ENCODE peak calls at places on chromosome 2, in four cellular contexts. D, B, I and S are unnamed samples.

GRCh38 chr2:126796931-126797621 is 101.6 kb upstream of the TEX51 start:
- DNase-seq in D (no peak), B (no peak), I (no peak), S (no peak)

GRCh38 chr2:177429688-177430325 is 37.2 kb downstream of the AGPS start:
- DNase-seq in D (no peak), B (no peak), I (no peak), S (no peak)

GRCh38 chr2:69082430-69082997 is 69.5 kb downstream of the ANTXR1 start:
- DNase-seq in D (no peak), B (peak), I (peak), S (no peak)

GRCh38 chr2:216692636-216693413 is 2.5 kb downstream of the IGFBP5 start:
- DNase-seq in D (no peak), B (peak), I (peak), S (peak)

GRCh38 chr2:88067189-88067588 is 436 bp upstream of the SMYD1 start:
- DNase-seq in D (no peak), B (no peak), I (no peak), S (no peak)

GRCh38 chr2:168156661-168157060 is 90.7 kb downstream of the STK39 start:
- DNase-seq in D (no peak), B (no peak), I (no peak), S (peak)

GRCh38 chr2:114222331-114222730 is 220.1 kb upstream of the DPP10 start:
- DNase-seq in D (no peak), B (no peak), I (no peak), S (no peak)

GRCh38 chr2:173427887-173428683 is 73.4 kb downstream of the CDCA7 start:
- DNase-seq in D (no peak), B (no peak), I (no peak), S (peak)

GRCh38 chr2:239328306-239329191 is 72.3 kb downstream of the HDAC4 start:
- DNase-seq in D (no peak), B (peak), I (peak), S (no peak)

GRCh38 chr2:190932524-190932923 is 51.9 kb downstream of the GLS start:
- DNase-seq in D (no peak), B (no peak), I (no peak), S (no peak)

GRCh38 chr2:221389909-221390308 is 182.2 kb downstream of the EPHA4 start:
- DNase-seq in D (no peak), B (no peak), I (no peak), S (no peak)

GRCh38 chr2:19982268-19982667 is 7.6 kb downstream of the WDR35 start:
- DNase-seq in D (no peak), B (no peak), I (no peak), S (no peak)

GRCh38 chr2:11422901-11423435 is 43.0 kb downstream of the E2F6 start:
- DNase-seq in D (no peak), B (no peak), I (peak), S (no peak)

GRCh38 chr2:11824901-11825592 is 78.6 kb downstream of the LPIN1 start:
- DNase-seq in D (no peak), B (no peak), I (no peak), S (no peak)

GRCh38 chr2:102126660-102127059 is 15.9 kb upstream of the IL1R1 start:
- DNase-seq in D (no peak), B (no peak), I (no peak), S (no peak)

GRCh38 chr2:239381709-239382134 is 19.1 kb downstream of the HDAC4 start:
- DNase-seq in D (peak), B (no peak), I (no peak), S (no peak)

GRCh38 chr2:44926957-44927356 is 14.5 kb upstream of the SIX3 start:
- DNase-seq in D (no peak), B (no peak), I (no peak), S (no peak)

GRCh38 chr2:230824406-230824978 is 40.2 kb upstream of the ITM2C start:
- DNase-seq in D (peak), B (peak), I (peak), S (peak)

GRCh38 chr2:219541611-219542180 is 1.9 kb downstream of the CHPF start:
- DNase-seq in D (peak), B (peak), I (peak), S (peak)

GRCh38 chr2:9909106-9909505 is 42.4 kb upstream of the GRHL1 start:
- DNase-seq in D (no peak), B (no peak), I (no peak), S (no peak)

GRCh38 chr2:3192920-3193319 is 184.7 kb downstream of the EIPR1 start:
- DNase-seq in D (no peak), B (no peak), I (peak), S (no peak)

GRCh38 chr2:64594563-64594989 is 59.1 kb downstream of the SERTAD2 start:
- DNase-seq in D (no peak), B (no peak), I (no peak), S (no peak)

DNA sequence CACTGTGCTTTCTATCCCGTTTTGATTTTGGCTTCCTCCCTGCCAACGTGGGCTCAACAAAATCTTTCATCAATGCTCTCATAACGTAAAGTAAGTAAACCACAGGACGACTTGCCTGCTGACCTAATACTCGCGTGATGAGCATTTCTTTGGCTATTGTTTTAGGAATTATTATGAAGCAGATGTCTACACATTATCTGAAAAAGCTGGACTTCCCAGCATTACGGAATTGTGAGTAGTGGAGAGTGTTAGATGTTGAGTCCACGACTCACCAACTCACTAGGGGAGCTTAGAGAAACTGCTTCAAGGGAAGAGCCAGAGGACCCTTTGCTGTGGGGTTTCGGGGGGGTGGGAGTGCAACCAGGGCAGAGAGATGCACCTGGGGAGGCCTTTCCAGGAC is 21.9 kb downstream of the HJURP start:
- DNase-seq in D (no peak), B (no peak), I (no peak), S (no peak)
- TF ChIP-seq POLR2A in D (no peak), B (no peak), I (no peak), S (no peak)

GRCh38 chr2:73851274-73851673 is 22.5 kb downstream of the STAMBP start:
- DNase-seq in D (no peak), B (no peak), I (no peak), S (peak)
- TF ChIP-seq CTCF in D (peak), B (peak), I (no peak), S (peak)

GRCh38 chr2:86398500-86398899 is 42.7 kb upstream of the KDM3A start:
- DNase-seq in D (no peak), B (no peak), I (no peak), S (no peak)

GRCh38 chr2:86393521-86394490 is 47.4 kb upstream of the KDM3A start:
- DNase-seq in D (no peak), B (peak), I (peak), S (no peak)

GRCh38 chr2:86397989-86398388 is 43.2 kb upstream of the KDM3A start:
- DNase-seq in D (no peak), B (no peak), I (peak), S (no peak)

GRCh38 chr2:86398911-86399474 is 42.2 kb upstream of the KDM3A start:
- DNase-seq in D (no peak), B (no peak), I (no peak), S (peak)

GRCh38 chr2:86396304-86396785 is 44.8 kb upstream of the KDM3A start:
- DNase-seq in D (no peak), B (peak), I (peak), S (peak)
- H3K4me3 ChIP-seq in D (no peak), B (no peak), I (no peak), S (no peak)

GRCh38 chr2:208253518-208254117 is 1.3 kb downstream of the IDH1 start:
- DNase-seq in D (no peak), B (no peak), I (no peak), S (no peak)

GRCh38 chr2:208256192-208256782 is 1.4 kb upstream of the IDH1 start:
- DNase-seq in D (no peak), B (no peak), I (no peak), S (peak)

GRCh38 chr2:208254118-208254870 is 577 bp downstream of the IDH1 start:
- DNase-seq in D (peak), B (peak), I (peak), S (peak)

GRCh38 chr2:208255557-208256106 is 761 bp upstream of the IDH1 start:
- DNase-seq in D (no peak), B (no peak), I (no peak), S (no peak)

GRCh38 chr2:208254871-208255556 is at the start of gene IDH1:
- DNase-seq in D (peak), B (peak), I (peak), S (peak)
- TF ChIP-seq POLR2A in D (peak), B (peak), I (peak), S (peak)

GRCh38 chr2:129142465-129142864 is 823.8 kb upstream of the HS6ST1 start:
- DNase-seq in D (no peak), B (no peak), I (no peak), S (no peak)
- TF ChIP-seq CTCF in D (no peak), B (no peak), I (no peak), S (no peak)